ENCODE peak calls at places on chromosomes 13 and 19, in six cellular contexts. One of them, this sample, is unnamed.

GRCh38 chr19:46759817-46760333 is 13.6 kb upstream of the STRN4 start:
- DNase-seq in SK-N-SH: no peak
- DNase-seq in H1: no peak
- DNase-seq in K562: no peak
- DNase-seq in HCT116: no peak
- DNase-seq in HepG2: no peak
- DNase-seq in this sample: no peak

GRCh38 chr19:8530061-8530679 is 16.2 kb upstream of the ZNF414 start:
- DNase-seq in HepG2: no peak
- DNase-seq in SK-N-SH: no peak
- DNase-seq in HCT116: no peak
- DNase-seq in H1: no peak
- DNase-seq in K562: no peak
- DNase-seq in this sample: no peak

GRCh38 chr19:54684537-54684936 is 21.8 kb downstream of the LILRB4 start:
- DNase-seq in HepG2: peak
- DNase-seq in HCT116: no peak
- DNase-seq in H1: no peak
- DNase-seq in K562: peak
- DNase-seq in SK-N-SH: no peak
- DNase-seq in this sample: peak

GRCh38 chr19:19672816-19673215 is 4.2 kb downstream of the ZNF101 start:
- DNase-seq in HepG2: no peak
- DNase-seq in SK-N-SH: no peak
- DNase-seq in K562: no peak
- DNase-seq in H1: no peak
- DNase-seq in HCT116: no peak
- DNase-seq in this sample: no peak

GRCh38 chr19:51712461-51713081 is 11.2 kb downstream of the HAS1 start:
- DNase-seq in SK-N-SH: no peak
- DNase-seq in K562: peak
- DNase-seq in H1: peak
- DNase-seq in HepG2: no peak
- DNase-seq in HCT116: no peak
- DNase-seq in this sample: peak

GRCh38 chr13:113776231-113777125 is 17.5 kb downstream of the TMEM255B start:
- DNase-seq in K562: no peak
- DNase-seq in HepG2: no peak
- DNase-seq in HCT116: no peak
- DNase-seq in SK-N-SH: no peak
- DNase-seq in H1: no peak
- DNase-seq in this sample: no peak

GRCh38 chr13:41942462-41943094 is 18.3 kb downstream of the VWA8 start:
- DNase-seq in H1: no peak
- DNase-seq in K562: peak
- DNase-seq in HCT116: no peak
- DNase-seq in HepG2: no peak
- DNase-seq in SK-N-SH: no peak
- DNase-seq in this sample: peak

GRCh38 chr19:11420429-11420893 is 1.3 kb upstream of the RGL3 start:
- DNase-seq in HCT116: no peak
- DNase-seq in HepG2: no peak
- DNase-seq in K562: no peak
- DNase-seq in H1: no peak
- DNase-seq in SK-N-SH: no peak
- DNase-seq in this sample: no peak

GRCh38 chr13:33937373-33938087 is 119.6 kb downstream of the RFC3 start:
- DNase-seq in SK-N-SH: no peak
- DNase-seq in HepG2: peak
- DNase-seq in HCT116: peak
- DNase-seq in H1: peak
- DNase-seq in K562: no peak
- DNase-seq in this sample: no peak

GRCh38 chr19:384801-385169 is 24.2 kb downstream of the C2CD4C start:
- DNase-seq in HCT116: no peak
- DNase-seq in HepG2: no peak
- DNase-seq in H1: no peak
- DNase-seq in K562: no peak
- DNase-seq in SK-N-SH: no peak
- DNase-seq in this sample: no peak

GRCh38 chr13:45928843-45929242 is 77.3 kb upstream of the SIAH3 start:
- DNase-seq in HCT116: no peak
- DNase-seq in H1: no peak
- DNase-seq in K562: no peak
- DNase-seq in SK-N-SH: no peak
- DNase-seq in HepG2: no peak
- DNase-seq in this sample: no peak

GRCh38 chr19:45677351-45678230 is 9.6 kb downstream of the GIPR start:
- DNase-seq in SK-N-SH: peak
- DNase-seq in HepG2: peak
- DNase-seq in H1: peak
- DNase-seq in K562: peak
- DNase-seq in HCT116: peak
- DNase-seq in this sample: peak

GRCh38 chr19:40822161-40822560 is 23.2 kb downstream of the EGLN2 start:
- DNase-seq in HepG2: no peak
- DNase-seq in K562: no peak
- DNase-seq in H1: no peak
- DNase-seq in SK-N-SH: no peak
- DNase-seq in HCT116: no peak
- DNase-seq in this sample: no peak

GRCh38 chr13:90706631-90707030 is 640.9 kb upstream of the MIR17HG start:
- DNase-seq in HepG2: no peak
- DNase-seq in SK-N-SH: no peak
- DNase-seq in K562: no peak
- DNase-seq in HCT116: no peak
- DNase-seq in H1: no peak
- DNase-seq in this sample: no peak

GRCh38 chr13:101382701-101383100 is 33.6 kb downstream of the NALCN start:
- DNase-seq in K562: no peak
- DNase-seq in HCT116: no peak
- DNase-seq in SK-N-SH: no peak
- DNase-seq in HepG2: no peak
- DNase-seq in H1: no peak
- DNase-seq in this sample: no peak

GRCh38 chr13:99686944-99687382 is 185.7 kb downstream of the TM9SF2 start:
- DNase-seq in HCT116: no peak
- DNase-seq in K562: peak
- DNase-seq in HepG2: no peak
- DNase-seq in H1: peak
- DNase-seq in SK-N-SH: no peak
- DNase-seq in this sample: no peak

GRCh38 chr13:98519976-98520375 is 56.9 kb downstream of the STK24 start:
- DNase-seq in HepG2: no peak
- DNase-seq in SK-N-SH: no peak
- DNase-seq in HCT116: no peak
- DNase-seq in H1: no peak
- DNase-seq in K562: no peak
- DNase-seq in this sample: no peak
- TF ChIP-seq JUND in HepG2: no peak
- TF ChIP-seq JUND in SK-N-SH: no peak
- TF ChIP-seq JUND in HCT116: no peak
- TF ChIP-seq JUND in H1: no peak
- TF ChIP-seq JUND in K562: no peak
- TF ChIP-seq JUND in this sample: no peak

DNA sequence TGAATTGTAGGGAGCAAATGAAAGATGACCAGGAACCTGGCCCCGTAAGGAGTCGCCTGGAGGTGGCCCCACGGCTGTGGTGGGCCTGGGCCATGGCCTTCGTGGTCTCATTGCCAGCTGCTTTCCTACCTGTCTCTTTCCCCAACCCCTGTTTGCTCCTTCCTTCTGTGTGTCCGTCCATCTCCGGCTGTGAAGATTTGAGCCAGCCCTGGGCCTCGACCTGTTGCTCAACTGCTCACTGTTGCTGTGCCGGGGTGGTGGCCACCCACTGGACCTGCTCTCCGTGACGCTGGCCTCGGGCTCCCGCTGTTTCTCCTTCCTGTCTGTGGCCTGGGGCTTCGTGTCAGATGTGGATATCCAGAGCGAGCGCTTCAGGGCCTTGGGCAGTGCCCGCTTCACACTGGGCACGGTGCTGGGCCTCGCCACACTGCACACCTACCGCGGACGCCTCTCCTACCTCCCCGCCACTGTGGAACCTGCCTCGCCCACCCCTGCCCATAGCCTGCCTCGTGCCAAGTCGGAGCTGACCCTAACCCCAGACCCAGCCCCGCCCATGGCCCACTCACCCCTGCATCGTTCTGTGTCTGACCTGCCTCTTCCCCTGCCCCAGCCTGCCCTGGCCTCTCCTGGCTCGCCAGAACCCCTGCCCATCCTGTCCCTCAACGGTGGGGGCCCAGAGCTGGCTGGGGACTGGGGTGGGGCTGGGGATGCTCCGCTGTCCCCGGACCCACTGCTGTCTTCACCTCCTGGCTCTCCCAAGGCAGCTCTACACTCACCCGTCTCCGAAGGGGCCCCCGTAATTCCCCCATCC is 8.5 kb downstream of the DBP start:
- DNase-seq in HepG2: no peak
- DNase-seq in SK-N-SH: no peak
- DNase-seq in H1: no peak
- DNase-seq in HCT116: no peak
- DNase-seq in K562: no peak
- DNase-seq in this sample: no peak
- TF ChIP-seq JUND in HepG2: no peak
- TF ChIP-seq JUND in SK-N-SH: no peak
- TF ChIP-seq JUND in H1: no peak
- TF ChIP-seq JUND in HCT116: no peak
- TF ChIP-seq JUND in K562: no peak
- TF ChIP-seq JUND in this sample: no peak

GRCh38 chr13:48819376-48819775 is 156.3 kb upstream of the FNDC3A start:
- DNase-seq in H1: no peak
- DNase-seq in HCT116: no peak
- DNase-seq in SK-N-SH: no peak
- DNase-seq in HepG2: no peak
- DNase-seq in K562: no peak
- DNase-seq in this sample: no peak
- TF ChIP-seq JUND in H1: no peak
- TF ChIP-seq JUND in HCT116: no peak
- TF ChIP-seq JUND in SK-N-SH: no peak
- TF ChIP-seq JUND in HepG2: no peak
- TF ChIP-seq JUND in K562: no peak
- TF ChIP-seq JUND in this sample: no peak

DNA sequence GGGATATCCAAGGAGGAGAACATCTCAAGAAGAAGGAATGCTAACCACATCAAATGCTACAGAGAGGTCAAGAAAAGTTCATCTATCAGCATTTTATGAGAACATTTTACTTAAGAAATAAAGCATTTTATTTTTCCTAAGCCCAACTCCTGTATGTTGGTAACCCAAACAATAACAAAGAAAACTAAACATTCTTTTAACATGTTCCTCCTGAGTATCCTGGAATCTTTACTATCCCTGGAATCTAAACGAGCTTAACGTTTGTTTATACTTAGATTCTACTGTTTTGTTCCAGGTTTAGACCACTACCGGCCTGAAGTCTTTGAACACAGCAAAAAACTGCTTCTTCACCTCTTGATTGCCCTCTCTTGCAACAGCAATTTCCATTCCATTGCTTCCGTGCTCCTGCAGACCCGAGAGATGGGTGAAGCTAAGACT is 89.7 kb downstream of the ZAR1L start:
- DNase-seq in HCT116: no peak
- DNase-seq in H1: no peak
- DNase-seq in SK-N-SH: no peak
- DNase-seq in HepG2: no peak
- DNase-seq in K562: no peak
- DNase-seq in this sample: no peak
- TF ChIP-seq JUND in HCT116: no peak
- TF ChIP-seq JUND in H1: no peak
- TF ChIP-seq JUND in SK-N-SH: no peak
- TF ChIP-seq JUND in HepG2: no peak
- TF ChIP-seq JUND in K562: no peak
- TF ChIP-seq JUND in this sample: no peak

GRCh38 chr19:38951187-38951586 is 20.4 kb downstream of the MRPS12 start:
- DNase-seq in K562: no peak
- DNase-seq in SK-N-SH: no peak
- DNase-seq in HCT116: no peak
- DNase-seq in H1: no peak
- DNase-seq in HepG2: no peak
- DNase-seq in this sample: no peak

GRCh38 chr19:38956264-38956663 is 19.3 kb downstream of the FBXO17 start:
- DNase-seq in SK-N-SH: no peak
- DNase-seq in HCT116: no peak
- DNase-seq in K562: no peak
- DNase-seq in H1: no peak
- DNase-seq in HepG2: no peak
- DNase-seq in this sample: no peak

GRCh38 chr19:38953677-38954076 is 21.9 kb downstream of the FBXO17 start:
- DNase-seq in K562: no peak
- DNase-seq in SK-N-SH: no peak
- DNase-seq in HepG2: no peak
- DNase-seq in HCT116: no peak
- DNase-seq in H1: no peak
- DNase-seq in this sample: no peak

GRCh38 chr19:38949580-38950367 is 19.0 kb downstream of the MRPS12 start:
- DNase-seq in K562: no peak
- DNase-seq in HCT116: no peak
- DNase-seq in SK-N-SH: peak
- DNase-seq in HepG2: no peak
- DNase-seq in H1: peak
- DNase-seq in this sample: no peak

GRCh38 chr19:38952395-38953165 is 21.8 kb downstream of the MRPS12 start:
- DNase-seq in K562: peak
- DNase-seq in HCT116: no peak
- DNase-seq in SK-N-SH: no peak
- DNase-seq in HepG2: peak
- DNase-seq in H1: no peak
- DNase-seq in this sample: peak
- TF ChIP-seq JUND in K562: no peak
- TF ChIP-seq JUND in HCT116: no peak
- TF ChIP-seq JUND in SK-N-SH: no peak
- TF ChIP-seq JUND in HepG2: no peak
- TF ChIP-seq JUND in H1: no peak
- TF ChIP-seq JUND in this sample: no peak

This sample was measured in T47D.